ENCODE peak calls at places on chromosomes 4 and X, in eight cellular contexts. M, C, F, Z, G, T, Q and R are unnamed samples.

GRCh38 chr4:19776021-19776459 is 475.7 kb upstream of the SLIT2 start:
- DNase-seq in Z (peak; percentile 38), T (no peak), F (peak; percentile 89), Q (peak; percentile 3), M (no peak), C (no peak), G (peak; percentile 74), R (no peak)

GRCh38 chr4:25786497-25787065 is 76.2 kb downstream of the SEL1L3 start:
- DNase-seq in G (no peak), F (no peak), C (no peak), T (no peak), Q (no peak), Z (no peak), M (no peak), R (no peak)

GRCh38 chrX:76148011-76148665 is 24.7 kb upstream of the PBDC1 start:
- DNase-seq in Q (no peak), F (peak; percentile 55), C (peak; percentile 13), G (peak; percentile 14), T (no peak), Z (no peak), M (no peak), R (no peak)

GRCh38 chr4:100041646-100042045 is 91.6 kb upstream of the H2AZ1 start:
- DNase-seq in F (peak; percentile 44), Q (no peak), C (no peak), M (no peak), Z (no peak), G (no peak), T (no peak), R (no peak)

GRCh38 chrX:134544614-134545255 is 84.8 kb downstream of the HPRT1 start:
- DNase-seq in C (peak; percentile 44), M (no peak), G (no peak), F (no peak), T (no peak), Z (peak; percentile 15), Q (no peak), R (no peak)

GRCh38 chr4:132284910-132285426 is 864.1 kb upstream of the PCDH10 start:
- DNase-seq in G (no peak), T (no peak), M (no peak), F (no peak), C (no peak), Q (no peak), Z (no peak), R (no peak)

GRCh38 chr4:104795264-104795934 is 300.7 kb upstream of the CXXC4 start:
- DNase-seq in T (no peak), C (no peak), G (peak; percentile 1), M (no peak), Q (peak; percentile 2), F (no peak), Z (peak; percentile 45), R (no peak)

GRCh38 chr4:26083987-26084386 is 170.0 kb downstream of the SMIM20 start:
- DNase-seq in Z (no peak), M (no peak), F (peak; percentile 91), G (peak; percentile 32), T (no peak), Q (no peak), C (no peak), R (no peak)